ENCODE peak calls at places on chromosomes 16 and 17, in eight cellular contexts. F is K562; I is mammary epithelial cell; M is GM10248; P is GM06990; J is CD8-positive, alpha-beta T cell; X is psoas muscle; C is lung. S is an unnamed sample.

GRCh38 chr17:6913608-6914443 is 82.0 kb upstream of the ALOX12 start:
- DNase-seq in F (peak; percentile 69), I (no peak), M (peak; percentile 69), P (peak; percentile 45), J (peak; percentile 80), X (peak; percentile 83), C (peak; percentile 59), S (peak; percentile 79)

GRCh38 chr17:66423436-66423922 is 121.1 kb downstream of the PRKCA start:
- DNase-seq in F (no peak), I (no peak), M (no peak), P (no peak), J (no peak), X (no peak), C (no peak), S (no peak)

GRCh38 chr17:44672479-44673093 is 16.3 kb downstream of the MEIOC start:
- DNase-seq in F (peak; percentile 21), I (no peak), M (peak; percentile 18), P (no peak), J (no peak), X (no peak), C (no peak), S (no peak)

GRCh38 chr17:79913896-79914812 is 74.9 kb upstream of the CBX4 start:
- DNase-seq in F (no peak), I (no peak), M (no peak), P (no peak), J (no peak), X (peak; percentile 12), C (no peak), S (no peak)

GRCh38 chr17:38705803-38706624 is 941 bp downstream of the MLLT6 start:
- DNase-seq in F (peak; percentile 85), I (peak; percentile 40), M (no peak), P (no peak), J (no peak), X (peak; percentile 79), C (no peak), S (peak; percentile 73)

GRCh38 chr16:87125206-87126155 is 191.7 kb downstream of the C16orf95 start:
- DNase-seq in F (no peak), I (no peak), M (no peak), P (no peak), J (no peak), X (no peak), C (no peak), S (no peak)

GRCh38 chr17:82973456-82974135 is 105.8 kb upstream of the METRNL start:
- DNase-seq in F (no peak), I (no peak), M (peak; percentile 12), P (no peak), J (no peak), X (no peak), C (no peak), S (no peak)

GRCh38 chr17:75036643-75037268 is 10.0 kb downstream of the ATP5PD start:
- DNase-seq in F (peak; percentile 75), I (no peak), M (no peak), P (no peak), J (peak; percentile 98), X (peak; percentile 93), C (peak; percentile 71), S (peak; percentile 89)

GRCh38 chr16:11667221-11667823 is 933 bp upstream of the SNN start:
- DNase-seq in F (no peak), I (no peak), M (no peak), P (no peak), J (no peak), X (no peak), C (no peak), S (no peak)

GRCh38 chr17:83036666-83037065 is 42.7 kb upstream of the METRNL start:
- DNase-seq in F (no peak), I (no peak), M (no peak), P (no peak), J (no peak), X (no peak), C (no peak), S (no peak)

GRCh38 chr16:11101695-11102522 is 154.1 kb downstream of the SOCS1 start:
- DNase-seq in F (peak; percentile 43), I (no peak), M (no peak), P (no peak), J (no peak), X (no peak), C (no peak), S (no peak)

GRCh38 chr16:89293276-89294143 is 76.0 kb downstream of the ZNF778 start:
- DNase-seq in F (peak; percentile 68), I (no peak), M (no peak), P (no peak), J (no peak), X (peak; percentile 48), C (peak; percentile 65), S (no peak)

GRCh38 chr17:4583796-4584124 is 569 bp upstream of the SMTNL2 start:
- DNase-seq in F (peak; percentile 49), I (no peak), M (no peak), P (no peak), J (no peak), X (peak; percentile 79), C (no peak), S (no peak)

GRCh38 chr17:29012535-29012934 is 6.7 kb upstream of the SEZ6 start:
- DNase-seq in F (no peak), I (no peak), M (no peak), P (no peak), J (no peak), X (no peak), C (no peak), S (no peak)

GRCh38 chr17:41989702-41990419 is 23.3 kb downstream of the CNP start:
- DNase-seq in F (no peak), I (no peak), M (no peak), P (no peak), J (no peak), X (no peak), C (no peak), S (no peak)

GRCh38 chr16:56866955-56867830 is 2.2 kb downstream of the SLC12A3 start:
- DNase-seq in F (peak; percentile 45), I (peak; percentile 19), M (peak; percentile 72), P (no peak), J (no peak), X (no peak), C (no peak), S (no peak)

GRCh38 chr16:66585477-66586239 is 6.4 kb downstream of the CMTM2 start:
- DNase-seq in F (no peak), I (no peak), M (no peak), P (no peak), J (no peak), X (no peak), C (no peak), S (no peak)

GRCh38 chr17:42132941-42133340 is 10.3 kb downstream of the HSPB9 start:
- DNase-seq in F (no peak), I (peak; percentile 83), M (no peak), P (no peak), J (no peak), X (no peak), C (peak; percentile 85), S (peak; percentile 52)

GRCh38 chr17:79771276-79771675 is 6.7 kb upstream of the CBX2 start:
- DNase-seq in F (no peak), I (no peak), M (no peak), P (no peak), J (no peak), X (no peak), C (no peak), S (no peak)

GRCh38 chr16:56462064-56462796 is 10.9 kb downstream of the OGFOD1 start:
- DNase-seq in F (peak; percentile 27), I (no peak), M (no peak), P (no peak), J (no peak), X (no peak), C (no peak), S (no peak)

GRCh38 chr16:3508736-3509135 is 7.9 kb downstream of the CLUAP1 start:
- DNase-seq in F (no peak), I (no peak), M (no peak), P (no peak), J (no peak), X (no peak), C (no peak), S (no peak)

GRCh38 chr16:75580-76501 is 2.2 kb upstream of the MPG start:
- DNase-seq in F (peak; percentile 54), I (no peak), M (no peak), P (no peak), J (no peak), X (peak; percentile 92), C (peak; percentile 73), S (peak; percentile 88)

GRCh38 chr16:79159650-79160049 is 440.9 kb downstream of the MAF start:
- DNase-seq in F (no peak), I (no peak), M (no peak), P (no peak), J (no peak), X (no peak), C (no peak), S (no peak)

GRCh38 chr17:6753006-6753445 is 2.8 kb upstream of the XAF1 start:
- DNase-seq in F (no peak), I (peak; percentile 66), M (no peak), P (no peak), J (peak; percentile 56), X (peak; percentile 72), C (peak; percentile 41), S (peak; percentile 66)

GRCh38 chr17:76845524-76845923 is 22.7 kb upstream of the MGAT5B start:
- DNase-seq in F (peak; percentile 68), I (no peak), M (no peak), P (no peak), J (no peak), X (no peak), C (no peak), S (no peak)

GRCh38 chr16:2194852-2195315 is 1.5 kb downstream of the CASKIN1 start:
- DNase-seq in F (no peak), I (peak; percentile 54), M (peak; percentile 75), P (no peak), J (peak; percentile 62), X (no peak), C (peak; percentile 55), S (no peak)
- TF ChIP-seq CTCF in F (peak; percentile 75), I (peak; percentile 74), M (peak; percentile 55), P (peak; percentile 66), J (peak; percentile 25), X (peak; percentile 55), C (peak; percentile 41), S (peak; percentile 39)

DNA sequence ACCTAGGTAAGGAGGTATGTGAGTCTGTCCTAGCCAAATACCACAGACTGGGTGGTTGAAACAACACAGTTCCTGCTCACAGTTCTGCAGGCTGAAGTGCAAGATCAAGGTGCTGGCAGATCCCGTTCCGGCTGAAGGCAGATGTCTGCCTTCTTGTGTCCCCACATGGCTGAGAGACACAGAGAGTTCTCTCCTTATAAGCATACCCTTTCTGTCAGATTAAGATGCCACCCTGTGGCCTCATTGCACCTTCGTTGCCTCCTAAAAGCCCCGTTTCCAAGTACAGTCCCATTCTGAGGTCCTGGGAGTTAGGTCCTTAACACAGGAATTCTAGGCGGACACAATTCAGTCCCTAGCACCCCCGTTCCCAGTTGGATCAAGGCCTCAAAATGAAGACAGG is 9.1 kb upstream of the TMEM11 start:
- DNase-seq in F (no peak), I (no peak), M (no peak), P (no peak), J (no peak), X (no peak), C (no peak), S (no peak)
- TF ChIP-seq CTCF in F (no peak), I (no peak), M (no peak), P (no peak), J (no peak), X (no peak), C (no peak), S (no peak)

GRCh38 chr17:31549525-31550388 is 158.3 kb downstream of the RAB11FIP4 start:
- DNase-seq in F (peak; percentile 94), I (peak; percentile 89), M (peak; percentile 93), P (peak; percentile 95), J (peak; percentile 83), X (peak; percentile 94), C (peak; percentile 94), S (peak; percentile 91)
- TF ChIP-seq CTCF in F (no peak), I (no peak), M (no peak), P (no peak), J (no peak), X (no peak), C (no peak), S (no peak)

GRCh38 chr17:81712468-81713003 is 452 bp downstream of the SLC25A10 start:
- DNase-seq in F (no peak), I (peak; percentile 49), M (peak; percentile 59), P (no peak), J (no peak), X (no peak), C (no peak), S (no peak)
- TF ChIP-seq CTCF in F (peak; percentile 63), I (peak; percentile 43), M (no peak), P (no peak), J (no peak), X (no peak), C (no peak), S (no peak)